ENCODE peak calls at places on chromosomes 13 and 19, in ten cellular contexts. N, T, V, Q, P, I, U, D, E and H are unnamed samples.

GRCh38 chr13:99854376-99854775 is 117.2 kb downstream of the ZIC5 start:
- DNase-seq in I (no peak), T (no peak), E (no peak), P (no peak), Q (no peak), D (no peak), U (no peak), V (no peak), N (no peak), H (no peak)

GRCh38 chr19:5679289-5680082 is 830 bp downstream of the MICOS13 start:
- DNase-seq in T (no peak), P (no peak), V (no peak), Q (no peak), I (no peak), D (no peak), U (no peak), E (no peak), N (no peak), H (no peak)

GRCh38 chr19:480016-480855 is 16.1 kb upstream of the MADCAM1 start:
- DNase-seq in U (peak; percentile 86), T (peak; percentile 43), V (peak; percentile 92), N (no peak), P (peak; percentile 25), E (no peak), I (peak; percentile 75), D (no peak), Q (peak; percentile 86), H (peak; percentile 96)

GRCh38 chr19:33022472-33023116 is 42.1 kb downstream of the RHPN2 start:
- DNase-seq in N (no peak), P (no peak), D (no peak), E (no peak), T (no peak), V (no peak), U (no peak), Q (no peak), I (no peak), H (no peak)

GRCh38 chr19:48194041-48194871 is 23.8 kb downstream of the ZSWIM9 start:
- DNase-seq in V (no peak), U (peak; percentile 25), P (no peak), Q (no peak), E (no peak), D (no peak), I (no peak), N (peak; percentile 7), T (peak; percentile 19), H (no peak)

GRCh38 chr13:69959041-69959440 is 148.6 kb upstream of the ATXN8OS start:
- DNase-seq in I (no peak), N (no peak), Q (no peak), U (no peak), V (no peak), D (no peak), P (no peak), E (no peak), T (no peak), H (no peak)

GRCh38 chr13:47474845-47475244 is 526.2 kb downstream of the SUCLA2 start:
- DNase-seq in P (no peak), V (no peak), Q (no peak), T (no peak), N (no peak), U (no peak), D (no peak), I (no peak), E (no peak), H (no peak)

GRCh38 chr13:45040626-45041025 is 51.3 kb downstream of the GPALPP1 start:
- DNase-seq in V (no peak), U (no peak), I (no peak), P (peak; percentile 33), T (peak; percentile 31), E (no peak), D (peak; percentile 80), N (no peak), Q (no peak), H (no peak)

GRCh38 chr19:32061304-32061703 is 284.1 kb upstream of the ZNF507 start:
- DNase-seq in P (no peak), I (no peak), E (no peak), N (no peak), D (peak; percentile 49), V (no peak), Q (no peak), U (no peak), T (no peak), H (no peak)

GRCh38 chr19:29724102-29724641 is 9.1 kb upstream of the C19orf12 start:
- DNase-seq in U (peak; percentile 36), V (no peak), Q (no peak), P (peak; percentile 32), N (peak; percentile 5), T (no peak), E (no peak), I (peak; percentile 38), D (no peak), H (peak; percentile 53)

GRCh38 chr13:88736026-88736425 is 1064.9 kb downstream of the SLITRK5 start:
- DNase-seq in Q (no peak), V (no peak), P (no peak), T (no peak), I (no peak), E (no peak), U (no peak), D (no peak), N (no peak), H (no peak)

GRCh38 chr19:46201413-46202310 is 27.9 kb upstream of the IGFL1 start:
- DNase-seq in D (peak; percentile 41), T (no peak), U (no peak), I (no peak), Q (peak; percentile 78), N (no peak), P (no peak), V (no peak), E (no peak), H (no peak)

GRCh38 chr19:15418112-15418587 is 638 bp downstream of the AKAP8L start:
- DNase-seq in E (no peak), Q (no peak), D (peak; percentile 4), U (no peak), P (peak; percentile 36), I (no peak), V (no peak), N (no peak), T (peak; percentile 18), H (no peak)

GRCh38 chr13:99463998-99464397 is 37.3 kb upstream of the TM9SF2 start:
- DNase-seq in I (no peak), E (no peak), D (no peak), U (no peak), T (no peak), P (no peak), N (no peak), V (no peak), Q (no peak), H (no peak)

GRCh38 chr19:13089139-13089856 is 13.4 kb downstream of the LYL1 start:
- DNase-seq in D (peak; percentile 22), V (peak; percentile 33), P (no peak), Q (no peak), N (no peak), E (no peak), I (no peak), T (no peak), U (no peak), H (no peak)

GRCh38 chr13:41544824-41545707 is 87.7 kb downstream of the RGCC start:
- DNase-seq in V (no peak), I (no peak), E (no peak), N (peak; percentile 28), D (peak; percentile 62), Q (no peak), T (no peak), U (no peak), P (peak; percentile 81), H (no peak)